ENCODE peak calls at places on chromosome 2, in six cellular contexts. One of them, this sample, is unnamed.

GRCh38 chr2:238924496-238925195 is 76.8 kb downstream of the TWIST2 start:
- DNase-seq in GM23248: no peak
- DNase-seq in fibroblast of lung: no peak
- DNase-seq in GM12878: no peak
- DNase-seq in hepatocyte: no peak
- DNase-seq in PC-3: no peak
- DNase-seq in this sample: no peak

GRCh38 chr2:180705551-180705950 is 274.9 kb upstream of the UBE2E3 start:
- DNase-seq in hepatocyte: no peak
- DNase-seq in GM12878: no peak
- DNase-seq in GM23248: peak; percentile 67
- DNase-seq in fibroblast of lung: no peak
- DNase-seq in PC-3: no peak
- DNase-seq in this sample: no peak

GRCh38 chr2:188322569-188323531 is 31.2 kb downstream of the GULP1 start:
- DNase-seq in GM12878: no peak
- DNase-seq in GM23248: peak; percentile 44
- DNase-seq in hepatocyte: peak; percentile 26
- DNase-seq in PC-3: peak; percentile 75
- DNase-seq in fibroblast of lung: peak; percentile 71
- DNase-seq in this sample: no peak

GRCh38 chr2:579961-580360 is 97.2 kb downstream of the TMEM18 start:
- DNase-seq in GM23248: no peak
- DNase-seq in fibroblast of lung: no peak
- DNase-seq in hepatocyte: no peak
- DNase-seq in GM12878: no peak
- DNase-seq in PC-3: peak; percentile 61
- DNase-seq in this sample: no peak

GRCh38 chr2:28716265-28716865 is 35.3 kb upstream of the PPP1CB start:
- DNase-seq in GM23248: peak; percentile 95
- DNase-seq in GM12878: peak; percentile 9
- DNase-seq in fibroblast of lung: peak; percentile 98
- DNase-seq in PC-3: peak; percentile 93
- DNase-seq in hepatocyte: peak; percentile 79
- DNase-seq in this sample: no peak

GRCh38 chr2:112625474-112626114 is 20.1 kb upstream of the SLC20A1 start:
- DNase-seq in fibroblast of lung: no peak
- DNase-seq in hepatocyte: no peak
- DNase-seq in PC-3: no peak
- DNase-seq in GM12878: no peak
- DNase-seq in GM23248: peak; percentile 7
- DNase-seq in this sample: no peak

GRCh38 chr2:148244593-148245292 is 223.9 kb downstream of the MBD5 start:
- DNase-seq in PC-3: peak; percentile 73
- DNase-seq in GM23248: peak; percentile 87
- DNase-seq in GM12878: no peak
- DNase-seq in fibroblast of lung: peak; percentile 64
- DNase-seq in hepatocyte: no peak
- DNase-seq in this sample: no peak

GRCh38 chr2:21836766-21837543 is 713.2 kb downstream of the TDRD15 start:
- DNase-seq in GM12878: no peak
- DNase-seq in GM23248: no peak
- DNase-seq in hepatocyte: no peak
- DNase-seq in PC-3: no peak
- DNase-seq in fibroblast of lung: peak; percentile 98
- DNase-seq in this sample: no peak

GRCh38 chr2:6942848-6943247 is 25.6 kb downstream of the RNF144A start:
- DNase-seq in PC-3: no peak
- DNase-seq in GM23248: no peak
- DNase-seq in fibroblast of lung: no peak
- DNase-seq in hepatocyte: no peak
- DNase-seq in GM12878: no peak
- DNase-seq in this sample: no peak

GRCh38 chr2:11281221-11281620 is 63.2 kb downstream of the ROCK2 start:
- DNase-seq in fibroblast of lung: no peak
- DNase-seq in GM12878: no peak
- DNase-seq in GM23248: no peak
- DNase-seq in hepatocyte: no peak
- DNase-seq in PC-3: no peak
- DNase-seq in this sample: no peak

GRCh38 chr2:3503046-3503445 is 16.3 kb downstream of the ADI1 start:
- DNase-seq in fibroblast of lung: no peak
- DNase-seq in PC-3: no peak
- DNase-seq in GM12878: no peak
- DNase-seq in hepatocyte: no peak
- DNase-seq in GM23248: no peak
- DNase-seq in this sample: no peak

GRCh38 chr2:202036601-202037037 is 3.0 kb downstream of the FZD7 start:
- DNase-seq in fibroblast of lung: peak; percentile 46
- DNase-seq in hepatocyte: no peak
- DNase-seq in GM12878: no peak
- DNase-seq in PC-3: no peak
- DNase-seq in GM23248: peak; percentile 46
- DNase-seq in this sample: peak; percentile 91

GRCh38 chr2:183186766-183187165 is 62.5 kb downstream of the NUP35 start:
- DNase-seq in GM23248: no peak
- DNase-seq in hepatocyte: no peak
- DNase-seq in PC-3: no peak
- DNase-seq in GM12878: no peak
- DNase-seq in fibroblast of lung: no peak
- DNase-seq in this sample: no peak

GRCh38 chr2:217996345-217996744 is 6.5 kb downstream of the TNS1 start:
- DNase-seq in hepatocyte: no peak
- DNase-seq in PC-3: peak; percentile 55
- DNase-seq in fibroblast of lung: peak; percentile 95
- DNase-seq in GM23248: peak; percentile 92
- DNase-seq in GM12878: no peak
- DNase-seq in this sample: no peak
- H3K4me1 ChIP-seq in hepatocyte: peaks cover 14% of the 10 kb centered on the region
- H3K4me1 ChIP-seq in PC-3: peaks cover 21% of the 10 kb centered on the region
- H3K4me1 ChIP-seq in fibroblast of lung: peaks cover 35% of the 10 kb centered on the region
- H3K4me1 ChIP-seq in GM23248: peaks cover 86% of the 10 kb centered on the region
- H3K4me1 ChIP-seq in GM12878: no peaks in the 10 kb centered on the region
- H3K4me1 ChIP-seq in this sample: no peaks in the 10 kb centered on the region

DNA sequence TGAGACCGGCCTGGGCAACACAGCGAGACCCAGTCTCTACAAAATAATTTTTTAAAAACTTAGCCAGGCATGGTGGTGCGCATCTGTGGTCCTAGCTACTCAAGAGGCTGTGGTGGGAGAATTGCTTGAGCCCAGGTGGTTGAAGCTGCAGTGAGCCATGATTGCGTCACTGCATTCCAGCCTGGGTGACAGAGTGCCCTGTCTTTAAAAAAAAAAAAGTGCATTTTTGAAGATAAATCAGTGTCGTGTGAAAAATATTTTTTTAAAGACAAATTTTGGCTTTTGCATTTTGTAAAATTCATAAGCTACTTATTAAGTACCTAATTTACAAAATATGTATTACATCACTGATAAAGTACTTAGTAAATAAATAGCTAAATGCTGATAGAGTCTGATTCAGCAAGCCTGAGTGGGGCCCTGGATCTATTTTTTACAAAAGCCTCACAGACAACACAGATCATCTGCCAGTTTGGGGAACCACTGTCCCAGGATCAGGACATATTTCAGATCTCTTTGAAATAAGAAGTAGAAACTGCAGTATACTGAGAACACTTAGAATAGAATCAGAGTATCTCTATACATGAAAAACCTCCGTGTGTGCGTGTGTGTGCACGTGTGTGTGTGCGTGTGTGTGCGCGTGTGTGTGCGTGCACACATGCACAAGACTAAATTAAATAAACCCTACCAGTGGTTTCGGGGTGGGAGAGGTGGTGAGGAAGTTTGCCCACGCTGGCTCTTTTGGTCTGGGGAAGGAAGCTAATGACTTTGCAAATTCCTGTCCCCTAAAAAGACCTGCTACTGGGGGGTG is 61.6 kb downstream of the AAK1 start:
- DNase-seq in fibroblast of lung: no peak
- DNase-seq in PC-3: peak; percentile 70
- DNase-seq in GM23248: peak; percentile 52
- DNase-seq in hepatocyte: no peak
- DNase-seq in GM12878: peak; percentile 40
- DNase-seq in this sample: no peak
- H3K4me2 ChIP-seq in fibroblast of lung: no peak overlapping the region
- H3K4me2 ChIP-seq in PC-3: peak overlapping the region; percentile 45
- H3K4me2 ChIP-seq in GM23248: peak overlapping the region; percentile 13
- H3K4me2 ChIP-seq in hepatocyte: no peak overlapping the region
- H3K4me2 ChIP-seq in GM12878: peak overlapping the region; percentile 84
- H3K4me2 ChIP-seq in this sample: no peak overlapping the region

GRCh38 chr2:176176233-176176632 is 12.2 kb upstream of the HOXD1 start:
- DNase-seq in fibroblast of lung: no peak
- DNase-seq in GM23248: no peak
- DNase-seq in GM12878: no peak
- DNase-seq in hepatocyte: no peak
- DNase-seq in PC-3: no peak
- DNase-seq in this sample: no peak

GRCh38 chr2:176177580-176178270 is 10.7 kb upstream of the HOXD1 start:
- DNase-seq in fibroblast of lung: no peak
- DNase-seq in GM12878: no peak
- DNase-seq in GM23248: peak; percentile 63
- DNase-seq in hepatocyte: no peak
- DNase-seq in PC-3: no peak
- DNase-seq in this sample: peak; percentile 52

GRCh38 chr2:176178807-176179271 is 9.6 kb upstream of the HOXD1 start:
- DNase-seq in GM23248: no peak
- DNase-seq in GM12878: no peak
- DNase-seq in PC-3: no peak
- DNase-seq in hepatocyte: no peak
- DNase-seq in fibroblast of lung: no peak
- DNase-seq in this sample: no peak

GRCh38 chr2:176175729-176176074 is 12.8 kb upstream of the HOXD1 start:
- DNase-seq in fibroblast of lung: no peak
- DNase-seq in GM23248: no peak
- DNase-seq in GM12878: no peak
- DNase-seq in hepatocyte: no peak
- DNase-seq in PC-3: no peak
- DNase-seq in this sample: no peak

DNA sequence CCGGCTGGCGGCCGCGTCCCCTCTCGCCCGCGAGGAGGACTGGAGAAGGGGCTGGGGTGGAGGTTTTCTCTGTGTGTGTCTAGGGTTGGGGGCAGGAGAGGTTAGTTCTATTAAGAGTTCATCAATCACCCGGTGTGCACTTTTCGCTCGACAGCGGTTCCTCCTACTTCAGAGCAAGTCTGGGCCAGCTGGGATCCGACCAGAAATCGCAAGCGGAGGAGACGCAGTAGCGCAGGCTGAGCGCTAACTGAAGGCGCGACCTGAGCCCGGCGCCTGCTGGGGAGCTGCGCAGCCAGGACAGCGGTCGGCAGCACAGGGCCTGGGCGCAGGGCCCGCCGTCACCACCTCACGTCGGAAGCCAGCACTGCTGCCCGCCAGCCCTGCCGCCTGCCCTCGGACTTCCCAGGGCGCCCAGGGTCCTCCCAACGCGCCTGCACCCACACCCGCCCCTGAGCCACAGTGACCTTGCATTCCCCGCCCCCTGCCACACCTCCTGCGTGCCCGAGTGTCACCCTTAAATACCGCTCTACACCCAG is 10.1 kb upstream of the HOXD1 start:
- DNase-seq in GM23248: peak; percentile 69
- DNase-seq in PC-3: no peak
- DNase-seq in GM12878: no peak
- DNase-seq in hepatocyte: no peak
- DNase-seq in fibroblast of lung: no peak
- DNase-seq in this sample: peak; percentile 46
- TF ChIP-seq EZH2 in GM23248: no peak
- TF ChIP-seq EZH2 in PC-3: no peak
- TF ChIP-seq EZH2 in GM12878: no peak
- TF ChIP-seq EZH2 in hepatocyte: peak; percentile 85
- TF ChIP-seq EZH2 in fibroblast of lung: peak; percentile 33
- TF ChIP-seq EZH2 in this sample: peak; percentile 91

DNA sequence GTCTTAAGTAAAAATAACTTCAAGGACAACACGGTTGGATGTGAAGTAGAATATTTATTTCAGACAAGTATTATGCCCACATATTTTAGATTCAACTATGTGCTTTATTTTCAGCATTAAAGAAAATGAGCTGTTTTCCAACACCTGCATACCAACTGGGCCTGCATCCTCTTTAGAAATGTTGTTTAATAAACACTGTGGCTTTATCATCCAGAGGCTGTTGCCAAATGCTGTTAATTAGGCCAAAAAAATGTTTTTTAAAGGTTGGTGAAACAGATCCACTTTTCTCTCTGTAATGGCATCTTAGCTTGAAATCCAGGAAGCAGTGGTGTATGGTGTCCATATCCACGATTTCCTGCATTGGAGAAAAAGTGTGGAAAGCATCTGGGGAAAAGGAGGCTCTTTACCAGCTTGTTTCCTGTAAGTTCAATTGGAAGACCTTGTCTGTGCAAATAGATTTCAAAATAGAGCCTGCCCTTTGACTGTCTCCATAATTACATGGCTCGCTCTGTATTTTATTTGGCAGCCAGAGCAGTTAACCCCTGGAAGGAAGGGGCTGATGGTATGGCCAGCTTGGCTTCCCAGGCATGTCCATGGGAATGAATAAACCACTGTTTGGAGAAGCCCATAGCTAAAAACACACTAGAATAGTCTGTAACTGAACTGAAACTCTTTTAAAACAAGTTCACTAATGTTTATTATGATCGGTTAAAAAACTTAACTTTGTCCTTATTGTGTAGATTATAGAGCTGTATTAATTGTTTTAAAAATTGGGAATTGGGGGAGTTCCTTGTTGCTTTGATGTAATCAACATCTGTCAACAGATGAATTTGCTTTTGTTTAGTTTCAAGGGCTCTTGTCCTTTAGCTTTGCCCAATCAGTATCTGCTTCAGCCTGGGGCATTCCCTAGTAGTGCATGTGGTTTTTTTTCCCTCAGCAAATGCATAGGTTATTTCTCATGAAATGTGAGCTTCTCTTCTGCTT is 33.0 kb upstream of the DLX1 start:
- DNase-seq in GM12878: no peak
- DNase-seq in fibroblast of lung: peak; percentile 73
- DNase-seq in hepatocyte: no peak
- DNase-seq in GM23248: no peak
- DNase-seq in PC-3: no peak
- DNase-seq in this sample: no peak
- H3K4me1 ChIP-seq in GM12878: no peaks in the 10 kb centered on the region
- H3K4me1 ChIP-seq in fibroblast of lung: no peaks in the 10 kb centered on the region
- H3K4me1 ChIP-seq in hepatocyte: peaks cover 4% of the 10 kb centered on the region
- H3K4me1 ChIP-seq in GM23248: no peaks in the 10 kb centered on the region
- H3K4me1 ChIP-seq in PC-3: no peaks in the 10 kb centered on the region
- H3K4me1 ChIP-seq in this sample: peaks cover 6% of the 10 kb centered on the region

DNA sequence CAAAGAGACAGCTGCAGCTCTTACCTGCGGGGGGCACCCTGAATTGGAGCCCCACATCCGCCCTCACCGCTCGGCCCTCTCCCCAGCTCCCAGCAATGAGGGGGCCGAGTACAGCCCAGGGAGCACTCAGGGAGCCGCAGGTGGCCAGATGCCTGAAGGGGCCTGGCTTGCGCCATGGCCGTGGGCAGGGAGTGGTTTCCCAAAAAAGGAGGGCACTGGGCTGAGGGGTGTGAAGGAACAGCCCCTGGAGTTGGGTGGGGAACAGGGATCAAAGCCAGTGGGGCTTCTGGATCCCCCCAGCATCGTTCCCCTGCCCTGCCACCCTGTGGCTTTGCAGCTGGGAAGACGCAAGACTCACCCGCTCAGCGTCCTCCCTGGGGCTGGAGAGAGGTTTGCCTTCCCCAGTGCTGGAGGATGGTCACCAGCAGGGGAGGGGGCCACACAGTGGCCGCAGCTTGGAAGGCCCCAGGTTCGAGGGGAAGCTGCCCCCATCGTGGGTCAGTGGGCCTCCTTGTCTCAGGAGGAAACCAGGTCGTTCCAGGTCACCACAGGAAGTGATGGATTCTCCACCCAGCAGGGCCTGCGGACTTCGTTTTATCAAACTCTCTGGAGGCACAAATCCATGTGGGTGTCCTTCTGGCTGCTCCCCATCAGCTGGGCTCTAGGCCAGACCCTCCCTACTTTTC is 68.2 kb upstream of the HPCAL1 start:
- DNase-seq in hepatocyte: no peak
- DNase-seq in PC-3: no peak
- DNase-seq in GM12878: no peak
- DNase-seq in fibroblast of lung: no peak
- DNase-seq in GM23248: no peak
- DNase-seq in this sample: no peak
- H3K4me2 ChIP-seq in hepatocyte: no peak overlapping the region
- H3K4me2 ChIP-seq in PC-3: no peak overlapping the region
- H3K4me2 ChIP-seq in GM12878: no peak overlapping the region
- H3K4me2 ChIP-seq in fibroblast of lung: no peak overlapping the region
- H3K4me2 ChIP-seq in GM23248: no peak overlapping the region
- H3K4me2 ChIP-seq in this sample: no peak overlapping the region

This sample was measured in neural progenitor cell.